ENCODE peak calls at places on chromosomes 11 and 22, in six cellular contexts. J is nephron progenitor cell, P is HCT116, G is cardiac muscle cell, A is mucosa of descending colon, Q is spleen. R is an unnamed sample.

GRCh38 chr22:29580200-29580810 is 608 bp downstream of the NIPSNAP1 start:
- DNase-seq in J (no peak), P (no peak), G (no peak), A (peak), Q (peak), R (no peak)

GRCh38 chr11:78427615-78428272 is 10.1 kb upstream of the GAB2 start:
- DNase-seq in J (no peak), P (no peak), G (no peak), A (no peak), Q (no peak), R (peak)

GRCh38 chr11:28858076-28858475 is 749.9 kb downstream of the METTL15 start:
- DNase-seq in J (no peak), P (no peak), G (no peak), A (no peak), Q (no peak), R (no peak)

GRCh38 chr11:106840146-106840545 is 178.1 kb downstream of the GUCY1A2 start:
- DNase-seq in J (no peak), P (no peak), G (no peak), A (no peak), Q (no peak), R (no peak)

GRCh38 chr11:123363556-123363955 is 66.5 kb upstream of the GRAMD1B start:
- DNase-seq in J (no peak), P (no peak), G (no peak), A (no peak), Q (no peak), R (no peak)

GRCh38 chr11:96204721-96205459 is 138.1 kb downstream of the MAML2 start:
- DNase-seq in J (no peak), P (no peak), G (no peak), A (no peak), Q (no peak), R (no peak)

GRCh38 chr11:123977731-123978347 is at the start of gene OR10S1:
- DNase-seq in J (no peak), P (peak), G (peak), A (no peak), Q (no peak), R (no peak)

GRCh38 chr11:7020183-7020917 is at the start of the genes NLRP14 and ZNF214:
- DNase-seq in J (peak), P (peak), G (peak), A (peak), Q (no peak), R (no peak)

DNA sequence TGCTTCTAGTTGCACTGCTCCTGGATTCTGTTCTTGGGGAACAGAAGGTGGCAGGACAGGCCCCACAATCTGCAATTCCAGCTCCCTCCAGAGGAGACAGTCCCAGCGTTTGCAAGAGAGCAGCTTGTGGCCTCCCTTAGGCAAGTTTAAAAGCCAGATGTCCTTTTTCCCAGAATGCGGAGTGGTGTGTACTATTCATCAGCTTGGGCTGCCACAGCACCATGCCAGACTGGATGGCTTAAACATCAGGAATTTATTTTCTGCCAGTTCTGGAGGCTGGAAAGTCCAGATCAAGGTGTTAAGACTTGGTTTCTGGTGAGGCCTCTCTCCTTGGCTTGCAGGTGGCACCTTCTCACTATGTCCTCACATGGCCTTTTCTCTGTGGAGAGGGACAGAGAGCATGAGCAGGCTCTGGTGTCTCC is 11.7 kb downstream of the MIAT start:
- DNase-seq in J (peak), P (peak), G (no peak), A (no peak), Q (peak), R (no peak)
- TF ChIP-seq CTCF in J (peak), P (peak), G (no peak), A (no peak), Q (no peak), R (peak)

GRCh38 chr11:19160839-19161238 is 40.9 kb downstream of the CSRP3 start:
- DNase-seq in J (no peak), P (no peak), G (peak), A (no peak), Q (no peak), R (no peak)
- TF ChIP-seq CTCF in J (no peak), P (no peak), G (no peak), A (no peak), Q (no peak), R (no peak)

GRCh38 chr11:34564406-34564805 is 50.8 kb upstream of the ELF5 start:
- DNase-seq in J (no peak), P (peak), G (no peak), A (no peak), Q (no peak), R (no peak)

GRCh38 chr11:34566209-34566551 is 52.6 kb upstream of the ELF5 start:
- DNase-seq in J (no peak), P (no peak), G (no peak), A (no peak), Q (no peak), R (no peak)

GRCh38 chr11:34564807-34565241 is 51.2 kb upstream of the ELF5 start:
- DNase-seq in J (no peak), P (no peak), G (no peak), A (no peak), Q (no peak), R (no peak)

GRCh38 chr11:34566736-34567135 is 53.1 kb upstream of the ELF5 start:
- DNase-seq in J (no peak), P (no peak), G (no peak), A (no peak), Q (no peak), R (no peak)

GRCh38 chr11:34565417-34566208 is 52.0 kb upstream of the ELF5 start:
- DNase-seq in J (no peak), P (peak), G (no peak), A (no peak), Q (no peak), R (no peak)
- TF ChIP-seq CTCF in J (peak), P (peak), G (peak), A (no peak), Q (no peak), R (peak)

DNA sequence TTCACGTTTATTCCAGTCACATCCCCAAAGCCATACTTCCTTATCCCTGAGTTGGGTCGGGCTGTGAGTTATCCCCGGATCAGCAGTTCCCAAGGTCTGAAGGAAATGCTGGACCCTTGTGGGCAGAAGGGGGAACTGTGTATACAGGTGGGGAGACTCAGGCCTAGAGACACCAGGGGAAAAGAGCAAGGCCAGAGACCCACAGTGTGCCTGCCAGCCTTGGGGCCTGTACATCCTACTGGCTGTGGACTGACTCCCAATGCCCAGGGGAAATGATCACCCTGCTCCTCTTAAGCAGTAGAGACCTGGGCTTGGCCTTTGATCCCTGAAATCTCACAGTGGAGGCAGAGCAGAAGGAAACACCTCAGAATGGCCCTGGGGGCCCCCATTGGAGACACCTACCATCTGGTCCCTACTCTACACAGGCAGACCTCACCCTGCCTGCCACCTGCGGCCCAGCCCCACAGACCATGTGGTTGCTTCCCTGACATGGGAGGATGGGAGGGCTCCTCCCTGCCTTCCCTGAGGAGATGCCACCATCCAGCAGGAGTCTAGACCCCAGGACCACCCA is 1.3 kb downstream of the SELENOM start:
- DNase-seq in J (no peak), P (no peak), G (no peak), A (no peak), Q (peak), R (peak)
- TF ChIP-seq CTCF in J (no peak), P (no peak), G (peak), A (no peak), Q (no peak), R (no peak)

GRCh38 chr11:117772360-117772759 is 24.7 kb downstream of the DSCAML1 start:
- DNase-seq in J (no peak), P (no peak), G (no peak), A (no peak), Q (no peak), R (no peak)
- TF ChIP-seq CTCF in J (no peak), P (no peak), G (no peak), A (no peak), Q (no peak), R (no peak)

GRCh38 chr11:73402834-73403185 is 26.6 kb downstream of the RELT start:
- DNase-seq in J (no peak), P (no peak), G (no peak), A (no peak), Q (no peak), R (no peak)
- TF ChIP-seq CTCF in J (no peak), P (peak), G (peak), A (no peak), Q (no peak), R (no peak)

GRCh38 chr11:111514216-111515031 is at the start of gene HOATZ:
- DNase-seq in J (peak), P (no peak), G (peak), A (no peak), Q (no peak), R (no peak)

GRCh38 chr11:111515591-111515990 is 1.0 kb downstream of the HOATZ start:
- DNase-seq in J (no peak), P (no peak), G (no peak), A (no peak), Q (no peak), R (no peak)

GRCh38 chr11:111513240-111513605 is 1.0 kb upstream of the BTG4 start:
- DNase-seq in J (no peak), P (no peak), G (no peak), A (no peak), Q (no peak), R (no peak)

GRCh38 chr11:111510311-111510710 is 1.9 kb downstream of the BTG4 start:
- DNase-seq in J (no peak), P (no peak), G (no peak), A (no peak), Q (no peak), R (no peak)

GRCh38 chr11:111512296-111513239 is at the start of gene BTG4:
- DNase-seq in J (peak), P (no peak), G (peak), A (peak), Q (no peak), R (no peak)
- TF ChIP-seq CTCF in J (no peak), P (no peak), G (no peak), A (no peak), Q (no peak), R (no peak)

GRCh38 chr22:34057726-34058125 is 137.4 kb upstream of the LARGE1 start:
- DNase-seq in J (no peak), P (no peak), G (no peak), A (no peak), Q (no peak), R (no peak)

DNA sequence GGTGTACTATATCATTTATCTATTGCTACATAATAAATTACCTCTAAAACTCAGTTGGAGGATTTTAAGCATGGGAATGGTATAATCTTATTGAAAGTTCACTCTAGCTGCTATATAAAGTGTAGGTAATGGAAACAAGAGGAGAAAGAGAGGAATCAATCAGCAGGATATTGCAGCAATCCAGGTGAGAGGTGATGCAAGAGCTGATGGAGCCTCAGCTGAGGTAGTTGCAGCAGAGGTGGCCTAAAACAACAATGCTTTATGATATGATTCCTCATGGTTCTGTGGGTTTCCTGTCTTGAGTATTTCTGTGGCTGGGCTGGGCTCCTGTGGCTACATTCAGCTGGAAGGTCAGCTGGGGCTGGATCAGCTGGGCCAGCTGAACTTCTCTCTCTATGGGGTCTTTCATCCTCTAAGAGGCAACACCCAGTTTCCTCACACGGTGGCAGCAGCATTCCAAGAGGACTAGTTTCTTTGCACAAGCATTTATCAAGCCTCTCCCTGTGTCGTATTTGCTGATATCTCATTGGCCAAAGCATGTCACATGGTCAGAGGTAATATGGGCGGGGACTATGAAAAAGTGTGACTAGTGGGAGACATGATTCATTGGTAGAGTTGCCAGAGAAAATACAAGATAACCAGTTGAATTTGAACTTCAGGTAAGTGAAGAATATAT is 135.4 kb upstream of the LARGE1 start:
- DNase-seq in J (peak), P (no peak), G (no peak), A (no peak), Q (no peak), R (no peak)
- TF ChIP-seq CTCF in J (peak), P (no peak), G (no peak), A (no peak), Q (no peak), R (no peak)

DNA sequence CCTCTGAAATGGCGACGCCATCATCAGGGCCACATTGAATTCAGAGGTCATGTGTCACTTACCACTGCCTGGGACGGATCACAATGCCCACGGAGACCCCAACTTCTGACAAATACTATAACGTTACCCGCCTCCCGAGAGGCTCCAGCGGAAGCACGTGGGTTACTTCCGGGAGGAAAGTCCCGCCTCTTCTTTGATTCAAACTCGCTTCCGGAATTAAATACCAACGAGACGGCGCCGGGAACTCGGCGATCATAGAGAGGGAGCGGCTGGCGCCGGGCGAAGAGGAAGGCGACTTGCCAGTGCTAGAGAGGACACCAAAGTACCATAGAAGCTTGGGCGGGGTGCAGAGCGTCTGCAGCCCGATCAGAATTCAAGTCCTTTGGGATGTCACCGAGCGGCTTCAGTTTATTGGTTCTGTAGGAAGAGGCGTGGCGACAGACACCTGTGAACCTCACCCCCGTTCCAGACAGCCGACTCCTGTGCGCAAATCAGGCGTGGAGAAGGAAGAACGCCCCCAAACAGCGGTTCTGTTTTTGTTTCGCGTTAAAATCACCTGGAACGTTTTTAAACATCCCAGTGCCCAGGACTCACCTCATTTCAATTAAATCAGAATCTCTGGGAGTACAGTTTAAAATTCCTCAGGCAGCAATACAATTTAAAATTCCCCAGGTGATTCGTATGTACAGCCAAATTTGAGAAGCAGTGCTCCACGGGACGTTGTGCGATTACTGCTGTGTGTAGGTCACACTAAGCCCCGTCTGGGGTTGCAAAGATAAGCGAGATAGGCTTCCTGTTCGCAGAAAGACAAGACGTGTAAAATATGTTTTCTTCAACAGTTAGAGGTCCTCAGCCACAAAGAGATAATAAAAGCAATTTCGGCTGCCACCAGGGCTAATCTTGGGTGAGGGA is at the start of gene TIMM10:
- DNase-seq in J (peak), P (peak), G (peak), A (peak), Q (peak), R (peak)
- TF ChIP-seq CTCF in J (no peak), P (no peak), G (no peak), A (no peak), Q (no peak), R (no peak)

DNA sequence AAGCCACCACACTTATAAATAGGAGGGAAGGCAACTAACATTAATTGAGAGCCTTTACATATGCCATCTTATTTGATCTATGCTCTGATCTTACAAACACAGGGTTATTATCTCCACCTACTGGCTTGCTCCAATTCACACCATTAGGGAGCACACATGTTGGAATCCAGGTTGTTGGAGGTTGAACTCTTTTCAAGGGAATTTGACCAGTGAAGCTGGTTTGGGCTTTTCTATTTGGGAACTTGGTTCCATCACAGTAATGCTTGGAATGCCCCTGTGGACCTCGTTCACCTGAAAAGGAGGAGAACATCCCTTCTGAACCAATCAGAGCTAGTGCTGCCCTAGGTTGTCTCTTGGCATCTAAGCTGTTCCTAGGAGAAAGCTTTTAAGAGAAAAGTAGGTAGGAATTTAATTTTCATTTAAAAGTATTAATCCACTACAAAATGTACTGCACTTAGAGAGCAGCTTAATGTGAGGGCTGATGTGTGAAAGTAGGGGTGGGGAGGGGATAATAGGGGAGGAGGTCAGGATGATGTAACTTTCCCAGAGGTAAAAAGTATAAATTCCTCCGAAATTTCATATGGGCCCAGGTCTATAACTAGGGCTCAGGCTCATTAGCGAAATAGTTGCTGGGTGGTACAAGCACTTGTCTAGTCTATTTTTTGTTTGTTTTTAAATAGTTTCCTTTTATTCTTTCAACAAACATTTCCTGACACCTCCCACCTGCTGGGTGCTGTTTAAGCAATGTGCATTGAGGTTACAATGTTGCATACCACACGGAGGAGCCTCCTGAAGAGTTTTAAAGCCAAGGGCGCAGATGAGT is 7.6 kb upstream of the MICAL2 start:
- DNase-seq in J (no peak), P (no peak), G (no peak), A (no peak), Q (no peak), R (no peak)
- TF ChIP-seq CTCF in J (no peak), P (no peak), G (no peak), A (no peak), Q (no peak), R (no peak)